ENCODE peak calls at places on chromosome 20, in eight cellular contexts. U, I, S, W, A, X, O and K are unnamed samples.

GRCh38 chr20:52484438-52484837 is 292.9 kb upstream of the ZFP64 start:
- DNase-seq in I (peak), A (no peak), S (peak), O (no peak), W (no peak), X (no peak), U (no peak), K (no peak)

GRCh38 chr20:34068001-34068400 is 44.0 kb downstream of the EIF2S2 start:
- DNase-seq in S (no peak), O (no peak), U (no peak), X (no peak), W (no peak), A (no peak), I (no peak), K (no peak)

GRCh38 chr20:62167474-62167873 is 15.4 kb upstream of the MTG2 start:
- DNase-seq in W (no peak), O (no peak), I (no peak), X (no peak), S (no peak), U (no peak), A (no peak), K (no peak)

GRCh38 chr20:14597206-14597715 is 259.8 kb upstream of the FLRT3 start:
- DNase-seq in U (no peak), S (no peak), A (no peak), W (no peak), X (no peak), O (no peak), I (no peak), K (no peak)

GRCh38 chr20:51116765-51117686 is 94.1 kb upstream of the KCNG1 start:
- DNase-seq in U (no peak), W (no peak), I (no peak), X (no peak), A (no peak), S (peak), O (no peak), K (no peak)

GRCh38 chr20:1467355-1468116 is 887 bp upstream of the NSFL1C start:
- DNase-seq in I (no peak), A (peak), O (no peak), U (no peak), S (no peak), W (peak), X (no peak), K (no peak)

GRCh38 chr20:45629496-45630100 is at the start of gene WFDC10A:
- DNase-seq in S (peak), U (peak), W (peak), O (peak), A (no peak), I (peak), X (peak), K (peak)

GRCh38 chr20:60935971-60936370 is 316.1 kb upstream of the CDH4 start:
- DNase-seq in W (no peak), I (no peak), S (no peak), U (no peak), A (no peak), O (no peak), X (no peak), K (no peak)

GRCh38 chr20:62362991-62363919 is 3.9 kb downstream of the LAMA5 start:
- DNase-seq in S (no peak), I (no peak), O (no peak), A (no peak), W (no peak), X (no peak), U (no peak), K (no peak)

GRCh38 chr20:6295477-6296256 is 172.8 kb upstream of the FERMT1 start:
- DNase-seq in U (no peak), W (no peak), X (no peak), A (no peak), S (no peak), O (no peak), I (no peak), K (no peak)

GRCh38 chr20:62391165-62392076 is 4.5 kb downstream of the RPS21 start:
- DNase-seq in S (no peak), U (no peak), I (no peak), A (no peak), W (no peak), X (no peak), O (no peak), K (no peak)

GRCh38 chr20:10594286-10594868 is 79.4 kb downstream of the JAG1 start:
- DNase-seq in A (no peak), X (no peak), I (no peak), O (no peak), U (no peak), W (no peak), S (peak), K (no peak)

GRCh38 chr20:63939061-63939935 is 16.9 kb downstream of the UCKL1 start:
- DNase-seq in U (no peak), S (no peak), I (no peak), X (no peak), A (no peak), W (no peak), O (no peak), K (no peak)

GRCh38 chr20:62631336-62632317 is 10.7 kb upstream of the SLCO4A1 start:
- DNase-seq in W (no peak), S (no peak), O (peak), A (no peak), U (peak), X (no peak), I (no peak), K (no peak)

GRCh38 chr20:63835031-63835858 is 4.2 kb upstream of the ZBTB46 start:
- DNase-seq in U (peak), A (peak), I (peak), W (peak), O (no peak), S (peak), X (peak), K (no peak)

GRCh38 chr20:366042-366718 is 14.4 kb upstream of the TRIB3 start:
- DNase-seq in I (no peak), O (no peak), U (no peak), X (no peak), S (no peak), W (peak), A (no peak), K (no peak)

GRCh38 chr20:19540401-19540800 is 217.7 kb upstream of the RIN2 start:
- DNase-seq in U (no peak), A (no peak), I (no peak), S (peak), X (no peak), O (no peak), W (peak), K (no peak)

GRCh38 chr20:53903652-53903987 is 166.8 kb downstream of the BCAS1 start:
- DNase-seq in U (no peak), A (no peak), S (peak), O (no peak), X (no peak), I (no peak), W (no peak), K (no peak)

GRCh38 chr20:33522256-33522820 is 32.4 kb downstream of the CBFA2T2 start:
- DNase-seq in W (no peak), S (peak), U (no peak), O (no peak), A (no peak), I (no peak), X (no peak), K (no peak)

GRCh38 chr20:32482251-32483220 is 102.6 kb downstream of the NOL4L start:
- DNase-seq in I (peak), X (peak), W (no peak), U (peak), A (peak), O (no peak), S (no peak), K (no peak)

GRCh38 chr20:6058684-6059295 is 4.9 kb upstream of the LRRN4 start:
- DNase-seq in O (peak), S (no peak), A (peak), U (peak), W (peak), I (no peak), X (no peak), K (no peak)

GRCh38 chr20:4469910-4470309 is 251.8 kb upstream of the PRND start:
- DNase-seq in A (no peak), X (no peak), I (peak), W (no peak), S (no peak), U (no peak), O (no peak), K (no peak)

GRCh38 chr20:46434597-46434996 is 28.2 kb upstream of the ELMO2 start:
- DNase-seq in O (no peak), I (no peak), X (no peak), S (no peak), U (no peak), A (no peak), W (no peak), K (no peak)

GRCh38 chr20:12575352-12576095 is 433.2 kb upstream of the SPTLC3 start:
- DNase-seq in S (no peak), O (no peak), U (no peak), A (no peak), X (no peak), I (no peak), W (peak), K (no peak)

GRCh38 chr20:20702330-20703245 is 9.9 kb downstream of the RALGAPA2 start:
- DNase-seq in O (no peak), A (no peak), W (no peak), X (no peak), U (no peak), S (no peak), I (no peak), K (no peak)

GRCh38 chr20:14495066-14495465 is 157.7 kb upstream of the FLRT3 start:
- DNase-seq in W (no peak), U (no peak), O (no peak), S (no peak), X (no peak), A (no peak), I (no peak), K (no peak)